ENCODE peak calls at places on chromosomes 2 and 18, in ten cellular contexts. P, O, Q, G, B, V, U, J, N and A are unnamed samples.

GRCh38 chr2:221569342-221570278 is 2.5 kb downstream of the EPHA4 start:
- DNase-seq in U (no peak), Q (no peak), P (no peak), N (no peak), J (no peak), B (no peak), G (no peak), O (no peak), V (no peak), A (no peak)

GRCh38 chr2:207530160-207531023 is 630 bp downstream of the CREB1 start:
- DNase-seq in J (peak; percentile 67), U (peak; percentile 45), V (no peak), O (no peak), G (no peak), P (peak; percentile 41), N (peak; percentile 51), B (peak; percentile 31), Q (peak; percentile 55), A (peak; percentile 74)

GRCh38 chr2:64606495-64607363 is 47.0 kb downstream of the SERTAD2 start:
- DNase-seq in V (no peak), N (peak; percentile 84), G (peak; percentile 69), U (peak; percentile 84), P (peak; percentile 88), J (peak; percentile 55), Q (peak; percentile 88), O (peak; percentile 71), B (no peak), A (peak; percentile 76)

GRCh38 chr2:735670-736218 is 58.5 kb upstream of the TMEM18 start:
- DNase-seq in O (no peak), P (no peak), Q (no peak), G (no peak), U (no peak), V (no peak), N (no peak), J (no peak), B (no peak), A (no peak)

GRCh38 chr2:23241611-23242245 is 143.3 kb upstream of the KLHL29 start:
- DNase-seq in J (no peak), B (no peak), G (no peak), O (no peak), P (no peak), V (no peak), Q (no peak), N (no peak), U (no peak), A (no peak)

GRCh38 chr18:23493654-23494053 is 9.7 kb upstream of the RMC1 start:
- DNase-seq in B (no peak), J (no peak), O (no peak), G (no peak), V (no peak), P (no peak), U (no peak), N (no peak), Q (no peak), A (no peak)

GRCh38 chr2:567865-568638 is 109.2 kb downstream of the TMEM18 start:
- DNase-seq in B (no peak), P (peak; percentile 28), N (no peak), V (no peak), Q (peak; percentile 15), U (peak; percentile 79), G (no peak), J (no peak), O (no peak), A (no peak)

GRCh38 chr18:55334875-55335274 is 253.1 kb downstream of the TCF4 start:
- DNase-seq in Q (peak; percentile 55), U (no peak), P (peak; percentile 37), V (no peak), O (no peak), J (no peak), N (no peak), B (no peak), G (peak; percentile 75), A (peak; percentile 30)

GRCh38 chr2:210363876-210364275 is 48.9 kb upstream of the MYL1 start:
- DNase-seq in J (no peak), V (no peak), B (no peak), O (no peak), P (no peak), N (no peak), G (no peak), U (no peak), Q (no peak), A (no peak)

GRCh38 chr2:210366675-210367080 is 51.7 kb upstream of the MYL1 start:
- DNase-seq in V (no peak), U (no peak), J (no peak), Q (no peak), O (no peak), G (no peak), N (no peak), B (no peak), P (no peak), A (no peak)

GRCh38 chr2:210360412-210360811 is 45.4 kb upstream of the MYL1 start:
- DNase-seq in J (no peak), B (no peak), P (no peak), O (no peak), U (no peak), G (no peak), N (no peak), V (no peak), Q (no peak), A (no peak)

GRCh38 chr2:210363261-210363660 is 48.3 kb upstream of the MYL1 start:
- DNase-seq in N (no peak), J (no peak), U (peak; percentile 26), O (no peak), Q (no peak), P (no peak), G (no peak), V (no peak), B (no peak), A (no peak)
- TF ChIP-seq CTCF in N (peak; percentile 24), J (no peak), U (peak; percentile 49), O (no peak), Q (no peak), P (peak; percentile 31), G (no peak), V (peak; percentile 4), B (no peak), A (no peak)

DNA sequence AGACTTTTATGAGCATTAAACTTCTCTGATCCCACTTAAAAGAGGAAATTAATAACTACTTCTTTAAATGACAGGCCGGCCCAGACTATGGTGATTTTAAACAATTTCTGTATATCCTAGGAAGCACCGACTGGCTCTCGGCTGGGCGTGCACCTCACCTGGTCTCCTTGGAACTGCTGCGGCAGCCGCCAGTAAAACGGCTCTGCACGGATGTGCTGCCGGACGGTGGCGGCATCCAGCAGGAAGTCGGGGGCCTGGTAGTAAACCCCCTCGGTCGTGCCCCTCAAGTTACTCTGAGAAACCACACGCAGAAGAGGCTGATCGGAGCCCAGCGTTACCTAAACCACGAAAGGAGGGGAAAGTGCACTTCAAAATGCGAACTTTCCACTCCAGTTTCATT is 106.5 kb downstream of the LAMA1 start:
- DNase-seq in B (no peak), U (no peak), J (no peak), Q (no peak), G (no peak), V (no peak), N (no peak), O (no peak), P (no peak), A (no peak)
- H3K4me3 ChIP-seq in B (no peak overlapping the region), U (no peak overlapping the region), J (no peak overlapping the region), Q (no peak overlapping the region), G (no peak overlapping the region), V (no peak overlapping the region), N (no peak overlapping the region), O (no peak overlapping the region), P (no peak overlapping the region), A (no peak overlapping the region)

GRCh38 chr2:82790277-82791021 is 1668.6 kb downstream of the SUCLG1 start:
- DNase-seq in U (peak; percentile 77), O (no peak), G (no peak), B (no peak), N (no peak), P (no peak), J (no peak), V (peak; percentile 8), Q (no peak), A (no peak)

GRCh38 chr2:82797469-82797868 is 1661.6 kb downstream of the SUCLG1 start:
- DNase-seq in N (no peak), J (no peak), U (no peak), V (no peak), P (no peak), Q (no peak), G (no peak), O (no peak), B (no peak), A (no peak)

GRCh38 chr2:82792316-82792715 is 1666.8 kb downstream of the SUCLG1 start:
- DNase-seq in Q (no peak), G (no peak), B (no peak), O (no peak), N (no peak), J (no peak), P (no peak), U (peak; percentile 25), V (no peak), A (no peak)

GRCh38 chr2:82796132-82796531 is 1662.9 kb downstream of the SUCLG1 start:
- DNase-seq in P (no peak), N (no peak), B (no peak), J (no peak), O (no peak), G (no peak), U (peak; percentile 68), V (no peak), Q (no peak), A (no peak)

GRCh38 chr2:82795446-82795845 is 1663.6 kb downstream of the SUCLG1 start:
- DNase-seq in B (no peak), U (peak; percentile 81), P (no peak), G (no peak), O (no peak), V (no peak), Q (no peak), J (no peak), N (no peak), A (no peak)
- H3K27ac ChIP-seq in B (no peak overlapping the region), U (peak overlapping the region; percentile 90), P (no peak overlapping the region), G (no peak overlapping the region), O (no peak overlapping the region), V (no peak overlapping the region), Q (no peak overlapping the region), J (no peak overlapping the region), N (no peak overlapping the region), A (no peak overlapping the region)

DNA sequence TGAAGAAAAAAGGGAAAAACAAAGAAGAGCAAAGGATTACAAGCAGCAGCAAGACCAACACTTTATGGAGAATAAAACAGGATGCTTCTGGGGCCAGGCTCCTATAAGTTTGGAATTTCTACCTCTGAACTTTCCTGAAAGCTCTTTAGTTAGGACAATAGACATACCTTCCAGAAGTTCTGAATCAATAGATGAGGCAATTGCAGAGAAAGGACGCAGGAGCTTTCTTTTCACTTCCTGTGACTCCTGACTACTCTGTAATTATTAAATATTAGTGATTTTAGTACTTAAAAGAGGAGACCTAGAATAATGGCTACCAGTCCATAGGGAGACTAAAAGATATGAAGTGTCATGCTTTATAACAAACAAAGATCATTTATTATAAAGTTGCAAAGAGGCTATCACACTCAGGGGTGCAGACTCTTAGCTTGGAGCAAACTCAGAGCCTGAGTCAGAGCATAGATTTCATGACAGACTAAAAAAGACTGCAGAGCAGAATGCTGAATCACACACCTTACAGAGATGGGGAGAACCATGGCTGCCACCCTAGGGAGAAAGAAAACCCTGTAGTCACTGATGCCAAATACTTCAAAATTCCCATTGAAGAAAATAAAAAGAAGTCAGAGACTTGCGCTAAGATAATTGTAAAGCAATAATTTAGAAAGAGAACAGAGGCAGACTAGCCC is 52.5 kb upstream of the FAM136A start:
- DNase-seq in V (no peak), G (no peak), N (no peak), Q (no peak), B (no peak), J (no peak), U (peak; percentile 60), P (no peak), O (no peak), A (no peak)
- TF ChIP-seq CTCF in V (no peak), G (no peak), N (no peak), Q (no peak), B (no peak), J (no peak), U (no peak), P (no peak), O (no peak), A (no peak)